ENCODE peak calls at places on chromosomes 5 and 9, in seven cellular contexts. One of them, this sample, is unnamed.

GRCh38 chr5:61866930-61867329 is 439.1 kb upstream of the KIF2A start:
- DNase-seq in AG04449: no peak
- DNase-seq in GM03348: peak
- DNase-seq in type B pancreatic cell: no peak
- DNase-seq in neural crest cell: no peak
- DNase-seq in EH: peak
- DNase-seq in AG10803: peak
- DNase-seq in this sample: peak

GRCh38 chr9:70678153-70678552 is 263.7 kb upstream of the KLF9 start:
- DNase-seq in AG04449: no peak
- DNase-seq in GM03348: no peak
- DNase-seq in type B pancreatic cell: no peak
- DNase-seq in neural crest cell: no peak
- DNase-seq in EH: no peak
- DNase-seq in AG10803: no peak
- DNase-seq in this sample: peak

GRCh38 chr9:78865757-78866156 is 568.8 kb downstream of the PSAT1 start:
- DNase-seq in AG04449: no peak
- DNase-seq in GM03348: no peak
- DNase-seq in type B pancreatic cell: no peak
- DNase-seq in neural crest cell: no peak
- DNase-seq in EH: peak
- DNase-seq in AG10803: no peak
- DNase-seq in this sample: no peak

GRCh38 chr9:124779368-124780059 is 2.6 kb downstream of the OLFML2A start:
- DNase-seq in AG04449: peak
- DNase-seq in GM03348: peak
- DNase-seq in type B pancreatic cell: peak
- DNase-seq in neural crest cell: no peak
- DNase-seq in EH: peak
- DNase-seq in AG10803: peak
- DNase-seq in this sample: peak

GRCh38 chr5:28896949-28897348 is 1858.6 kb upstream of the CDH9 start:
- DNase-seq in AG04449: no peak
- DNase-seq in GM03348: no peak
- DNase-seq in type B pancreatic cell: no peak
- DNase-seq in neural crest cell: no peak
- DNase-seq in EH: no peak
- DNase-seq in AG10803: no peak
- DNase-seq in this sample: peak

GRCh38 chr5:27906481-27906880 is 868.1 kb upstream of the CDH9 start:
- DNase-seq in AG04449: no peak
- DNase-seq in GM03348: no peak
- DNase-seq in type B pancreatic cell: no peak
- DNase-seq in neural crest cell: no peak
- DNase-seq in EH: no peak
- DNase-seq in AG10803: no peak
- DNase-seq in this sample: no peak

GRCh38 chr5:145931718-145932117 is 4.7 kb upstream of the SH3RF2 start:
- DNase-seq in AG04449: no peak
- DNase-seq in GM03348: no peak
- DNase-seq in type B pancreatic cell: no peak
- DNase-seq in neural crest cell: no peak
- DNase-seq in EH: no peak
- DNase-seq in AG10803: no peak
- DNase-seq in this sample: no peak

GRCh38 chr9:90299963-90300362 is 342.7 kb downstream of the DIRAS2 start:
- DNase-seq in AG04449: no peak
- DNase-seq in GM03348: no peak
- DNase-seq in type B pancreatic cell: no peak
- DNase-seq in neural crest cell: no peak
- DNase-seq in EH: no peak
- DNase-seq in AG10803: no peak
- DNase-seq in this sample: no peak

GRCh38 chr9:89622933-89623861 is 18.4 kb downstream of the GADD45G start:
- DNase-seq in AG04449: no peak
- DNase-seq in GM03348: no peak
- DNase-seq in type B pancreatic cell: no peak
- DNase-seq in neural crest cell: peak
- DNase-seq in EH: no peak
- DNase-seq in AG10803: no peak
- DNase-seq in this sample: no peak

GRCh38 chr9:16252631-16253030 is 617.8 kb downstream of the BNC2 start:
- DNase-seq in AG04449: no peak
- DNase-seq in GM03348: no peak
- DNase-seq in type B pancreatic cell: no peak
- DNase-seq in neural crest cell: no peak
- DNase-seq in EH: peak
- DNase-seq in AG10803: no peak
- DNase-seq in this sample: no peak

GRCh38 chr5:173835662-173836061 is 52.5 kb upstream of the CPEB4 start:
- DNase-seq in AG04449: no peak
- DNase-seq in GM03348: no peak
- DNase-seq in type B pancreatic cell: no peak
- DNase-seq in neural crest cell: no peak
- DNase-seq in EH: no peak
- DNase-seq in AG10803: no peak
- DNase-seq in this sample: no peak

GRCh38 chr5:38780316-38780715 is 65.5 kb upstream of the OSMR start:
- DNase-seq in AG04449: no peak
- DNase-seq in GM03348: no peak
- DNase-seq in type B pancreatic cell: no peak
- DNase-seq in neural crest cell: no peak
- DNase-seq in EH: peak
- DNase-seq in AG10803: no peak
- DNase-seq in this sample: no peak

GRCh38 chr5:125137535-125137934 is 391.1 kb upstream of the ZNF608 start:
- DNase-seq in AG04449: no peak
- DNase-seq in GM03348: no peak
- DNase-seq in type B pancreatic cell: no peak
- DNase-seq in neural crest cell: no peak
- DNase-seq in EH: no peak
- DNase-seq in AG10803: no peak
- DNase-seq in this sample: no peak

GRCh38 chr9:15873573-15874177 is 320.8 kb downstream of the CCDC171 start:
- DNase-seq in AG04449: no peak
- DNase-seq in GM03348: peak
- DNase-seq in type B pancreatic cell: no peak
- DNase-seq in neural crest cell: no peak
- DNase-seq in EH: peak
- DNase-seq in AG10803: peak
- DNase-seq in this sample: peak

This sample was measured in adipocyte.